ENCODE peak calls at places on chromosomes 5 and 9, in ten cellular contexts. U is HepG2, S is endothelial cell of umbilical vein, D is stomach, Q is SK-N-SH, X is sigmoid colon, F is transverse colon, E is K562, B is breast epithelium, N is GM12878. J is an unnamed sample. For H3K4me1, the result is how much of the 10 kb centered on the place peaks cover.

GRCh38 chr5:149966901-149967419 is 6.4 kb downstream of the SLC26A2 start:
- DNase-seq in Q (no peak), X (no peak), F (peak), U (no peak), E (no peak), S (no peak), D (no peak), B (no peak), N (no peak), J (no peak)

GRCh38 chr9:30622551-30622950 is 1761.9 kb upstream of the ACO1 start:
- DNase-seq in Q (no peak), F (no peak), D (no peak), B (no peak), E (no peak), X (no peak), S (no peak), N (no peak), U (no peak), J (no peak)

GRCh38 chr9:127886401-127886972 is 9.0 kb upstream of the AK1 start:
- DNase-seq in D (no peak), F (no peak), E (peak), S (no peak), Q (peak), B (no peak), N (no peak), U (no peak), X (no peak), J (no peak)

GRCh38 chr9:71675857-71676165 is 92.5 kb downstream of the CEMIP2 start:
- DNase-seq in B (no peak), X (no peak), N (no peak), F (no peak), Q (no peak), U (no peak), S (no peak), D (no peak), E (no peak), J (no peak)

GRCh38 chr9:87771251-87772006 is 45.5 kb downstream of the CTSL start:
- DNase-seq in D (no peak), U (no peak), B (no peak), X (no peak), E (no peak), Q (peak), F (no peak), S (no peak), N (no peak), J (no peak)

GRCh38 chr5:134504629-134505300 is 20.7 kb upstream of the JADE2 start:
- DNase-seq in B (no peak), S (no peak), Q (no peak), F (peak), D (peak), E (no peak), U (no peak), X (no peak), N (no peak), J (no peak)

GRCh38 chr5:96714951-96715451 is 52.8 kb downstream of the CAST start:
- DNase-seq in E (peak), B (peak), D (peak), N (no peak), Q (no peak), S (peak), U (peak), F (peak), X (peak), J (peak)

GRCh38 chr5:121366515-121366914 is 485.2 kb upstream of the FTMT start:
- DNase-seq in D (no peak), F (no peak), U (no peak), B (no peak), Q (no peak), E (no peak), X (no peak), N (no peak), S (no peak), J (no peak)

GRCh38 chr5:28809811-28810750 is 1771.7 kb upstream of the CDH9 start:
- DNase-seq in S (no peak), B (no peak), E (peak), F (no peak), U (no peak), N (no peak), X (peak), Q (peak), D (no peak), J (no peak)

GRCh38 chr9:2817987-2818386 is 25.9 kb downstream of the PUM3 start:
- DNase-seq in X (no peak), S (no peak), B (no peak), D (no peak), F (no peak), N (no peak), Q (no peak), E (no peak), U (no peak), J (no peak)

GRCh38 chr5:67678594-67678993 is 482.0 kb upstream of the CD180 start:
- DNase-seq in F (no peak), Q (no peak), B (no peak), X (no peak), U (no peak), N (no peak), E (no peak), S (no peak), D (no peak), J (no peak)

GRCh38 chr5:175603987-175604739 is 53.7 kb upstream of the HRH2 start:
- DNase-seq in U (no peak), S (no peak), B (no peak), E (no peak), X (no peak), D (no peak), F (no peak), N (no peak), Q (no peak), J (no peak)

GRCh38 chr5:135834639-135835529 is at the start of gene SLC25A48:
- DNase-seq in X (no peak), B (no peak), D (peak), N (no peak), Q (peak), F (peak), S (peak), U (peak), E (peak), J (peak)

GRCh38 chr5:140221697-140222223 is 46.8 kb downstream of the CYSTM1 start:
- DNase-seq in U (no peak), D (no peak), Q (no peak), E (no peak), X (no peak), N (no peak), B (no peak), S (peak), F (no peak), J (no peak)

GRCh38 chr9:121944741-121945191 is 148.3 kb downstream of the TTLL11 start:
- DNase-seq in N (no peak), Q (no peak), E (no peak), X (no peak), S (no peak), B (no peak), U (no peak), F (no peak), D (no peak), J (no peak)

GRCh38 chr5:96048763-96049162 is 87.1 kb upstream of the ELL2 start:
- DNase-seq in F (no peak), X (no peak), E (peak), D (peak), U (no peak), S (no peak), Q (no peak), B (no peak), N (no peak), J (no peak)

GRCh38 chr5:141349917-141350619 is at the start of gene PCDHGB1:
- DNase-seq in Q (peak), X (no peak), E (peak), S (no peak), F (peak), N (no peak), D (no peak), B (no peak), U (peak), J (no peak)

GRCh38 chr5:171469336-171469735 is 49.9 kb downstream of the FGF18 start:
- DNase-seq in N (no peak), E (no peak), X (no peak), D (no peak), U (no peak), Q (no peak), S (no peak), F (no peak), B (no peak), J (no peak)

GRCh38 chr9:131747352-131747751 is 7.5 kb upstream of the RAPGEF1 start:
- DNase-seq in N (no peak), S (peak), U (peak), X (no peak), E (no peak), B (no peak), F (no peak), Q (peak), D (no peak), J (no peak)

GRCh38 chr5:17203329-17204132 is 13.9 kb upstream of the BASP1 start:
- DNase-seq in S (peak), U (peak), B (no peak), F (no peak), E (peak), X (peak), Q (peak), N (no peak), D (no peak), J (peak)

GRCh38 chr5:134533115-134533815 is 7.8 kb downstream of the JADE2 start:
- DNase-seq in N (no peak), X (peak), U (no peak), Q (no peak), F (no peak), D (no peak), S (no peak), B (no peak), E (no peak), J (no peak)

GRCh38 chr5:154002093-154002492 is 36.6 kb downstream of the FAM114A2 start:
- DNase-seq in N (no peak), X (peak), U (no peak), Q (no peak), S (peak), F (no peak), E (no peak), D (no peak), B (no peak), J (no peak)

GRCh38 chr9:10050016-10050415 is 562.8 kb downstream of the PTPRD start:
- DNase-seq in N (no peak), B (no peak), U (no peak), E (no peak), D (no peak), F (no peak), X (no peak), Q (no peak), S (no peak), J (no peak)

GRCh38 chr5:56649569-56649968 is 165.8 kb upstream of the MAP3K1 start:
- DNase-seq in Q (peak), N (no peak), B (no peak), D (no peak), E (no peak), U (no peak), S (no peak), F (no peak), X (no peak), J (no peak)

GRCh38 chr5:107930092-107930491 is 259.4 kb upstream of the EFNA5 start:
- DNase-seq in B (no peak), N (no peak), D (no peak), E (no peak), F (no peak), U (no peak), X (no peak), Q (no peak), S (no peak), J (no peak)

GRCh38 chr9:132001550-132001949 is 78.1 kb downstream of the MED27 start:
- DNase-seq in Q (no peak), X (no peak), D (no peak), U (no peak), B (no peak), N (no peak), S (no peak), E (no peak), F (no peak), J (no peak)

GRCh38 chr9:107378031-107378430 is 95.0 kb downstream of the RAD23B start:
- DNase-seq in F (no peak), X (no peak), N (no peak), D (no peak), S (no peak), B (no peak), E (no peak), U (no peak), Q (no peak), J (no peak)

GRCh38 chr9:109791747-109792146 is 11.7 kb downstream of the PALM2AKAP2 start:
- DNase-seq in N (no peak), E (no peak), Q (no peak), U (no peak), D (no peak), S (no peak), B (no peak), F (no peak), X (no peak), J (no peak)

GRCh38 chr9:109794361-109795012 is 14.5 kb downstream of the PALM2AKAP2 start:
- DNase-seq in B (no peak), U (no peak), F (no peak), D (no peak), E (no peak), S (no peak), X (no peak), Q (no peak), N (no peak), J (no peak)

GRCh38 chr9:109793921-109794320 is 13.9 kb downstream of the PALM2AKAP2 start:
- DNase-seq in X (no peak), N (no peak), B (no peak), Q (no peak), E (no peak), D (no peak), S (no peak), F (no peak), U (no peak), J (no peak)

GRCh38 chr9:109791003-109791677 is 11.1 kb downstream of the PALM2AKAP2 start:
- DNase-seq in B (no peak), S (no peak), N (no peak), X (no peak), E (no peak), Q (no peak), U (no peak), F (no peak), D (no peak), J (no peak)

DNA sequence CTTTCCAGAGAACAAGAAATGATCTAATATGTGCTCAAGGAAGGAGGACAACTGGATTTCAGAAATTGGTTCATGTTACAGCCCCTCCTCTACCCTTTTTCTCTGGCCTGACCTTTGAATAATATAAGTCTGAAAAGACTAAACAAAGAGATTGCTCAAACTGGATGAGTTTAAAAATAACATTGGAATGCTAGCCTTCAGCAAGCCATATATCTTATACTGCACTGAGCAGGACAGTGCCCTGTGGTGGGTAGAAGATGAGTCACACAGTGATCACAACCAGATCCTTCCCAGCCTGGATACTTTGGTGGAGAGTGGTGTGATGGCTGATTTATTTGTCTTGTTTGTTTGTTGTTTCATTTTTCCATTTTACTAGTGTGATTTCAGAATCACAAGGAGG is 13.2 kb downstream of the PALM2AKAP2 start:
- DNase-seq in N (no peak), S (no peak), E (no peak), U (no peak), F (no peak), D (no peak), B (no peak), Q (no peak), X (no peak), J (no peak)
- H3K4me1 ChIP-seq in N (under half), S (under half), E (under half), U (under half), F (under half), D (under half), B (under half), Q (under half), X (under half), J (under half)

GRCh38 chr5:170225326-170226137 is 7.3 kb upstream of the C5orf58 start:
- DNase-seq in U (peak), Q (peak), F (peak), E (peak), D (peak), B (peak), S (peak), N (peak), X (peak), J (peak)

GRCh38 chr5:170226138-170226435 is 6.7 kb upstream of the C5orf58 start:
- DNase-seq in N (no peak), E (no peak), S (no peak), U (no peak), X (no peak), B (no peak), F (no peak), Q (no peak), D (no peak), J (no peak)

GRCh38 chr5:170226661-170227060 is 6.1 kb upstream of the C5orf58 start:
- DNase-seq in U (no peak), B (no peak), N (no peak), Q (peak), D (no peak), X (peak), S (no peak), E (no peak), F (no peak), J (no peak)

GRCh38 chr5:170232786-170233185 is at the start of gene C5orf58:
- DNase-seq in S (no peak), Q (no peak), F (no peak), D (no peak), N (no peak), U (no peak), X (no peak), B (no peak), E (peak), J (no peak)

DNA sequence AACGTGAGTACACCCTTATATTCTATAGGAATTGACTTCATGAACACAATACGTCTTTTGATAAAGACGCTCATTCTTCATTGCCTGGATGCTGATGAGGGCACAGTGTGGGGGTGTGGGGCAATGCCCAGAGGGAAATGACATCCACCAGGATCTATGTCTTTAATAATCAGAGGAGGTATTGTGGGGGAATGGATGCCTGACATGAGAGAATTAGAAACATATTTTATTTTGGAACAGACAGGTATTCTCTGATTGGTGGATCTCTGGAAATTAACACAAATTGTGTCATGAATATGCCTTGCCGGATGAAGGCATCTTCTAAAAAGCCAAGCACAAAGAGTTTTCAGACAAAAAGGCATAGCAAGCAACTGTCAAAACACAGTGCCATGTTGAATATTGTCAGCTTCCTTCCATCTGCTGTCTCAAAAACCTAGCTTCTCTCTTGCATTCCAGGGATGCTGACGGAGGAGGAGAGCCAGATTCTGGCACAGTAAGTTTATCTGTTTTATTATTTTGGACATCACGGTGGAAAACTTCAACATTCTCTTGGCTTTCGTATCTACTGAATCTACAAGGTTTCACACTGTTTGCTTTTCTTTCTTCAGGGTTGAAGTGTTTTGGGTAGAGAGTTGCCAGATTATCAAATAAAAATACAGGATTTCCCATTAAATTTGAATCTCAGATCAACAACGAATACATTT is 3.9 kb upstream of the C5orf58 start:
- DNase-seq in U (no peak), S (no peak), F (no peak), E (no peak), X (no peak), D (no peak), B (no peak), N (no peak), Q (no peak), J (no peak)
- TF ChIP-seq POLR2AphosphoS5 in U (no peak), S (no peak), F (no peak), E (no peak), X (no peak), D (no peak), B (no peak), N (no peak), Q (no peak), J (no peak)

GRCh38 chr9:86353591-86354047 is 591 bp downstream of the TUT7 start:
- DNase-seq in Q (no peak), F (peak), X (no peak), U (peak), S (peak), N (no peak), B (peak), D (peak), E (no peak), J (peak)

GRCh38 chr9:86351897-86352296 is 2.3 kb downstream of the TUT7 start:
- DNase-seq in X (no peak), D (no peak), B (no peak), U (no peak), F (no peak), Q (no peak), E (no peak), N (no peak), S (peak), J (no peak)

GRCh38 chr9:86352440-86353106 is 1.6 kb downstream of the TUT7 start:
- DNase-seq in D (no peak), Q (no peak), X (no peak), S (peak), E (no peak), F (no peak), B (no peak), U (no peak), N (no peak), J (no peak)

GRCh38 chr9:86349271-86349670 is 4.9 kb downstream of the TUT7 start:
- DNase-seq in S (peak), F (no peak), E (no peak), Q (no peak), X (no peak), B (no peak), N (no peak), D (no peak), U (no peak), J (no peak)

GRCh38 chr9:86350006-86350755 is 4.0 kb downstream of the TUT7 start:
- DNase-seq in S (no peak), Q (no peak), N (no peak), U (no peak), B (no peak), F (no peak), X (no peak), E (no peak), D (no peak), J (no peak)
- H3K4me1 ChIP-seq in S (under half), Q (under half), N (under half), U (half or more), B (under half), F (under half), X (under half), E (under half), D (under half), J (under half)

GRCh38 chr5:58181578-58182286 is 278.2 kb downstream of the PLK2 start:
- DNase-seq in E (no peak), N (no peak), F (no peak), S (no peak), B (no peak), X (no peak), Q (no peak), D (no peak), U (no peak), J (no peak)
- TF ChIP-seq POLR2AphosphoS5 in E (no peak), N (no peak), F (no peak), S (no peak), B (no peak), X (no peak), Q (no peak), D (no peak), U (no peak), J (no peak)

DNA sequence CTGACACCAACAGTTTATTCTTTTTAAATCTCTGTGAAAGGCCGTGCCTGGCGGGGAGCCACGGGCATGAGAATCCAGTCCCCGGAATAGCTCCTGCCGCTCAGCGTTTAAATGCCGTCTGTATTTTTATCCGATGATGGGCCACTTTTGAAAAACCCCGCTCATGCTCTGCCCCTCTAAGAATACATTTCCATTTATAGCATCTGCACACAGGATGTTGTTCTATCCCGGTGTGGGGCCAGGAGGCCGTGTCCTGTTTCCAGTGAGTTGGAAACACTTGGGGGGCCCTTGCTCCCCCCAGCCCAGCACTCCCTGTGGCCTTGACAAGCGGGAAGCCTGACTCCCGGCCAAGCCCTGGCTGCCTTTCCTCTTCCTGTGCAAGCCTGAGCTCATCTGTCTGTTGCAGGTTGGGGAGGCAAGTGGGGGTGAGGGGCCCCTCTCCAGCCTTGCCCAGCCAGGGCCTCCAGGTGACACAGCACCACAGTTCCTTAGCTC is 39.0 kb downstream of the ERGIC1 start:
- DNase-seq in S (peak), F (peak), E (no peak), B (peak), D (no peak), N (no peak), U (no peak), X (peak), Q (no peak), J (peak)
- H3K4me1 ChIP-seq in S (half or more), F (under half), E (under half), B (under half), D (half or more), N (under half), U (half or more), X (half or more), Q (under half), J (under half)